ENCODE peak calls at places on chromosomes 13 and 19, in six cellular contexts. One of them, this sample, is unnamed.

GRCh38 chr19:7360393-7360984 is 11.8 kb downstream of the ARHGEF18 start:
- DNase-seq in right atrium auricular region: no peak
- DNase-seq in stimulated activated CD4-positive, alpha-beta T cell treated with anti-CD3 and anti-CD28 coated beads, TNF-alpha, amount 100 ng/mL, for 4 hours: no peak
- DNase-seq in C1 segment of cervical spinal cord: no peak
- DNase-seq in kidney epithelial cell: no peak
- DNase-seq in psoas muscle: no peak
- DNase-seq in this sample: no peak

GRCh38 chr13:101453784-101454201 is 1.3 kb downstream of the ITGBL1 start:
- DNase-seq in right atrium auricular region: no peak
- DNase-seq in stimulated activated CD4-positive, alpha-beta T cell treated with anti-CD3 and anti-CD28 coated beads, TNF-alpha, amount 100 ng/mL, for 4 hours: no peak
- DNase-seq in C1 segment of cervical spinal cord: no peak
- DNase-seq in kidney epithelial cell: no peak
- DNase-seq in psoas muscle: no peak
- DNase-seq in this sample: no peak

GRCh38 chr19:35206379-35206778 is 22.2 kb downstream of the FAM187B start:
- DNase-seq in right atrium auricular region: no peak
- DNase-seq in stimulated activated CD4-positive, alpha-beta T cell treated with anti-CD3 and anti-CD28 coated beads, TNF-alpha, amount 100 ng/mL, for 4 hours: no peak
- DNase-seq in C1 segment of cervical spinal cord: no peak
- DNase-seq in kidney epithelial cell: no peak
- DNase-seq in psoas muscle: no peak
- DNase-seq in this sample: no peak

GRCh38 chr13:80262051-80262695 is 78.8 kb downstream of the SPRY2 start:
- DNase-seq in right atrium auricular region: no peak
- DNase-seq in stimulated activated CD4-positive, alpha-beta T cell treated with anti-CD3 and anti-CD28 coated beads, TNF-alpha, amount 100 ng/mL, for 4 hours: no peak
- DNase-seq in C1 segment of cervical spinal cord: no peak
- DNase-seq in kidney epithelial cell: no peak
- DNase-seq in psoas muscle: no peak
- DNase-seq in this sample: no peak

GRCh38 chr19:1512671-1513491 is at the start of gene ADAMTSL5:
- DNase-seq in right atrium auricular region: no peak
- DNase-seq in stimulated activated CD4-positive, alpha-beta T cell treated with anti-CD3 and anti-CD28 coated beads, TNF-alpha, amount 100 ng/mL, for 4 hours: peak
- DNase-seq in C1 segment of cervical spinal cord: no peak
- DNase-seq in kidney epithelial cell: no peak
- DNase-seq in psoas muscle: peak
- DNase-seq in this sample: no peak

GRCh38 chr19:30861896-30862295 is 487.3 kb downstream of the TSHZ3 start:
- DNase-seq in right atrium auricular region: peak
- DNase-seq in stimulated activated CD4-positive, alpha-beta T cell treated with anti-CD3 and anti-CD28 coated beads, TNF-alpha, amount 100 ng/mL, for 4 hours: no peak
- DNase-seq in C1 segment of cervical spinal cord: no peak
- DNase-seq in kidney epithelial cell: no peak
- DNase-seq in psoas muscle: no peak
- DNase-seq in this sample: no peak

GRCh38 chr13:40194204-40194806 is 472.1 kb downstream of the FOXO1 start:
- DNase-seq in right atrium auricular region: no peak
- DNase-seq in stimulated activated CD4-positive, alpha-beta T cell treated with anti-CD3 and anti-CD28 coated beads, TNF-alpha, amount 100 ng/mL, for 4 hours: no peak
- DNase-seq in C1 segment of cervical spinal cord: no peak
- DNase-seq in kidney epithelial cell: no peak
- DNase-seq in psoas muscle: no peak
- DNase-seq in this sample: no peak

GRCh38 chr19:47391510-47392223 is 27.7 kb downstream of the MEIS3 start:
- DNase-seq in right atrium auricular region: peak
- DNase-seq in stimulated activated CD4-positive, alpha-beta T cell treated with anti-CD3 and anti-CD28 coated beads, TNF-alpha, amount 100 ng/mL, for 4 hours: peak
- DNase-seq in C1 segment of cervical spinal cord: peak
- DNase-seq in kidney epithelial cell: peak
- DNase-seq in psoas muscle: peak
- DNase-seq in this sample: peak

GRCh38 chr13:30382836-30383525 is 39.3 kb upstream of the UBE2L5 start:
- DNase-seq in right atrium auricular region: no peak
- DNase-seq in stimulated activated CD4-positive, alpha-beta T cell treated with anti-CD3 and anti-CD28 coated beads, TNF-alpha, amount 100 ng/mL, for 4 hours: no peak
- DNase-seq in C1 segment of cervical spinal cord: no peak
- DNase-seq in kidney epithelial cell: no peak
- DNase-seq in psoas muscle: no peak
- DNase-seq in this sample: no peak

GRCh38 chr13:59247166-59247565 is 916.6 kb downstream of the DIAPH3 start:
- DNase-seq in right atrium auricular region: no peak
- DNase-seq in stimulated activated CD4-positive, alpha-beta T cell treated with anti-CD3 and anti-CD28 coated beads, TNF-alpha, amount 100 ng/mL, for 4 hours: no peak
- DNase-seq in C1 segment of cervical spinal cord: no peak
- DNase-seq in kidney epithelial cell: no peak
- DNase-seq in psoas muscle: peak
- DNase-seq in this sample: peak

GRCh38 chr19:7622933-7623685 is 6.2 kb downstream of the XAB2 start:
- DNase-seq in right atrium auricular region: no peak
- DNase-seq in stimulated activated CD4-positive, alpha-beta T cell treated with anti-CD3 and anti-CD28 coated beads, TNF-alpha, amount 100 ng/mL, for 4 hours: no peak
- DNase-seq in C1 segment of cervical spinal cord: no peak
- DNase-seq in kidney epithelial cell: no peak
- DNase-seq in psoas muscle: peak
- DNase-seq in this sample: no peak

GRCh38 chr13:48165063-48165462 is 67.9 kb upstream of the ITM2B start:
- DNase-seq in right atrium auricular region: no peak
- DNase-seq in stimulated activated CD4-positive, alpha-beta T cell treated with anti-CD3 and anti-CD28 coated beads, TNF-alpha, amount 100 ng/mL, for 4 hours: no peak
- DNase-seq in C1 segment of cervical spinal cord: no peak
- DNase-seq in kidney epithelial cell: no peak
- DNase-seq in psoas muscle: no peak
- DNase-seq in this sample: no peak

GRCh38 chr13:90502762-90503161 is 844.7 kb upstream of the MIR17HG start:
- DNase-seq in right atrium auricular region: no peak
- DNase-seq in stimulated activated CD4-positive, alpha-beta T cell treated with anti-CD3 and anti-CD28 coated beads, TNF-alpha, amount 100 ng/mL, for 4 hours: no peak
- DNase-seq in C1 segment of cervical spinal cord: no peak
- DNase-seq in kidney epithelial cell: no peak
- DNase-seq in psoas muscle: no peak
- DNase-seq in this sample: no peak

GRCh38 chr19:52637718-52638585 is at the start of gene ZNF83:
- DNase-seq in right atrium auricular region: peak
- DNase-seq in stimulated activated CD4-positive, alpha-beta T cell treated with anti-CD3 and anti-CD28 coated beads, TNF-alpha, amount 100 ng/mL, for 4 hours: peak
- DNase-seq in C1 segment of cervical spinal cord: peak
- DNase-seq in kidney epithelial cell: peak
- DNase-seq in psoas muscle: peak
- DNase-seq in this sample: peak

GRCh38 chr19:58511353-58512208 is at the start of gene SLC27A5:
- DNase-seq in right atrium auricular region: no peak
- DNase-seq in stimulated activated CD4-positive, alpha-beta T cell treated with anti-CD3 and anti-CD28 coated beads, TNF-alpha, amount 100 ng/mL, for 4 hours: no peak
- DNase-seq in C1 segment of cervical spinal cord: no peak
- DNase-seq in kidney epithelial cell: no peak
- DNase-seq in psoas muscle: no peak
- DNase-seq in this sample: no peak

GRCh38 chr13:50766043-50766442 is 77.4 kb downstream of the DLEU7 start:
- DNase-seq in right atrium auricular region: no peak
- DNase-seq in stimulated activated CD4-positive, alpha-beta T cell treated with anti-CD3 and anti-CD28 coated beads, TNF-alpha, amount 100 ng/mL, for 4 hours: no peak
- DNase-seq in C1 segment of cervical spinal cord: no peak
- DNase-seq in kidney epithelial cell: no peak
- DNase-seq in psoas muscle: no peak
- DNase-seq in this sample: peak

GRCh38 chr19:38047641-38048040 is 140.6 kb downstream of the SIPA1L3 start:
- DNase-seq in right atrium auricular region: no peak
- DNase-seq in stimulated activated CD4-positive, alpha-beta T cell treated with anti-CD3 and anti-CD28 coated beads, TNF-alpha, amount 100 ng/mL, for 4 hours: no peak
- DNase-seq in C1 segment of cervical spinal cord: no peak
- DNase-seq in kidney epithelial cell: no peak
- DNase-seq in psoas muscle: no peak
- DNase-seq in this sample: no peak

GRCh38 chr13:24870380-24870760 is 106.4 kb downstream of the RNF17 start:
- DNase-seq in right atrium auricular region: no peak
- DNase-seq in stimulated activated CD4-positive, alpha-beta T cell treated with anti-CD3 and anti-CD28 coated beads, TNF-alpha, amount 100 ng/mL, for 4 hours: no peak
- DNase-seq in C1 segment of cervical spinal cord: no peak
- DNase-seq in kidney epithelial cell: no peak
- DNase-seq in psoas muscle: no peak
- DNase-seq in this sample: no peak

GRCh38 chr19:10968527-10969081 is 7.8 kb downstream of the SMARCA4 start:
- DNase-seq in right atrium auricular region: no peak
- DNase-seq in stimulated activated CD4-positive, alpha-beta T cell treated with anti-CD3 and anti-CD28 coated beads, TNF-alpha, amount 100 ng/mL, for 4 hours: no peak
- DNase-seq in C1 segment of cervical spinal cord: no peak
- DNase-seq in kidney epithelial cell: no peak
- DNase-seq in psoas muscle: no peak
- DNase-seq in this sample: no peak

GRCh38 chr13:40922437-40923040 is 96.6 kb downstream of the ELF1 start:
- DNase-seq in right atrium auricular region: no peak
- DNase-seq in stimulated activated CD4-positive, alpha-beta T cell treated with anti-CD3 and anti-CD28 coated beads, TNF-alpha, amount 100 ng/mL, for 4 hours: no peak
- DNase-seq in C1 segment of cervical spinal cord: no peak
- DNase-seq in kidney epithelial cell: no peak
- DNase-seq in psoas muscle: no peak
- DNase-seq in this sample: no peak

GRCh38 chr13:41407380-41407779 is 50.0 kb upstream of the RGCC start:
- DNase-seq in right atrium auricular region: no peak
- DNase-seq in stimulated activated CD4-positive, alpha-beta T cell treated with anti-CD3 and anti-CD28 coated beads, TNF-alpha, amount 100 ng/mL, for 4 hours: no peak
- DNase-seq in C1 segment of cervical spinal cord: no peak
- DNase-seq in kidney epithelial cell: no peak
- DNase-seq in psoas muscle: no peak
- DNase-seq in this sample: no peak

GRCh38 chr13:87093399-87093798 is 577.8 kb upstream of the SLITRK5 start:
- DNase-seq in right atrium auricular region: no peak
- DNase-seq in stimulated activated CD4-positive, alpha-beta T cell treated with anti-CD3 and anti-CD28 coated beads, TNF-alpha, amount 100 ng/mL, for 4 hours: no peak
- DNase-seq in C1 segment of cervical spinal cord: no peak
- DNase-seq in kidney epithelial cell: no peak
- DNase-seq in psoas muscle: no peak
- DNase-seq in this sample: no peak

GRCh38 chr19:10644351-10645007 is 9.7 kb upstream of the ILF3 start:
- DNase-seq in right atrium auricular region: peak
- DNase-seq in stimulated activated CD4-positive, alpha-beta T cell treated with anti-CD3 and anti-CD28 coated beads, TNF-alpha, amount 100 ng/mL, for 4 hours: peak
- DNase-seq in C1 segment of cervical spinal cord: peak
- DNase-seq in kidney epithelial cell: no peak
- DNase-seq in psoas muscle: peak
- DNase-seq in this sample: peak